ENCODE peak calls at places on chromosomes 13 and 19, in four cellular contexts. W is pancreas, A is GM12864, R is tibial artery. E is an unnamed sample.

GRCh38 chr13:99357149-99357596 is 50.0 kb upstream of the GPR183 start:
- DNase-seq in W (no peak), A (no peak), R (no peak), E (peak)

GRCh38 chr13:109734002-109734785 is 52.2 kb downstream of the IRS2 start:
- DNase-seq in W (peak), A (no peak), R (no peak), E (no peak)

GRCh38 chr19:29457413-29457812 is 68.4 kb upstream of the VSTM2B start:
- DNase-seq in W (no peak), A (no peak), R (no peak), E (no peak)

GRCh38 chr13:111034811-111035210 is 80.3 kb upstream of the ARHGEF7 start:
- DNase-seq in W (no peak), A (no peak), R (no peak), E (no peak)

GRCh38 chr13:43782686-43783085 is 4.1 kb downstream of the ENOX1 start:
- DNase-seq in W (no peak), A (no peak), R (no peak), E (no peak)

GRCh38 chr19:2180881-2181617 is 17.3 kb downstream of the DOT1L start:
- DNase-seq in W (peak), A (no peak), R (no peak), E (no peak)

GRCh38 chr19:54373781-54374266 is 9.1 kb upstream of the LAIR1 start:
- DNase-seq in W (no peak), A (no peak), R (no peak), E (no peak)

GRCh38 chr13:108168929-108169328 is 46.4 kb downstream of the LIG4 start:
- DNase-seq in W (peak), A (no peak), R (no peak), E (no peak)

GRCh38 chr19:54208784-54209057 is 8.1 kb downstream of the RPS9 start:
- DNase-seq in W (no peak), A (no peak), R (no peak), E (no peak)

GRCh38 chr13:99506632-99507031 is 5.4 kb downstream of the TM9SF2 start:
- DNase-seq in W (no peak), A (peak), R (no peak), E (no peak)

GRCh38 chr13:27020415-27020814 is 151.2 kb downstream of the USP12 start:
- DNase-seq in W (no peak), A (no peak), R (no peak), E (no peak)

GRCh38 chr19:6743714-6744380 is 4.4 kb downstream of the TRIP10 start:
- DNase-seq in W (no peak), A (no peak), R (no peak), E (no peak)

GRCh38 chr19:50500060-50500752 is 10.8 kb downstream of the JOSD2 start:
- DNase-seq in W (peak), A (no peak), R (no peak), E (no peak)

GRCh38 chr19:3210347-3211017 is 14.0 kb upstream of the CELF5 start:
- DNase-seq in W (peak), A (no peak), R (no peak), E (no peak)

GRCh38 chr13:44622259-44622658 is 46.1 kb upstream of the TSC22D1 start:
- DNase-seq in W (no peak), A (no peak), R (no peak), E (no peak)

GRCh38 chr19:50486823-50487515 is 10.3 kb upstream of the GARIN5A start:
- DNase-seq in W (no peak), A (no peak), R (no peak), E (no peak)

GRCh38 chr13:46469064-46469463 is 82.0 kb upstream of the RUBCNL start:
- DNase-seq in W (no peak), A (no peak), R (no peak), E (no peak)

GRCh38 chr19:4059493-4059880 is 7.2 kb downstream of the ZBTB7A start:
- DNase-seq in W (peak), A (no peak), R (no peak), E (no peak)

GRCh38 chr19:10270180-10270615 is 722 bp upstream of the ICAM1 start:
- DNase-seq in W (peak), A (no peak), R (peak), E (no peak)

GRCh38 chr19:38634757-38635482 is 12.5 kb upstream of the ACTN4 start:
- DNase-seq in W (peak), A (no peak), R (peak), E (peak)

GRCh38 chr13:114334305-114335053 is 20.2 kb downstream of the CHAMP1 start:
- DNase-seq in W (no peak), A (no peak), R (no peak), E (no peak)

GRCh38 chr13:29540334-29540733 is 55.2 kb downstream of the SLC7A1 start:
- DNase-seq in W (no peak), A (no peak), R (no peak), E (no peak)

GRCh38 chr13:35703061-35703460 is 226.6 kb upstream of the MAB21L1 start:
- DNase-seq in W (no peak), A (no peak), R (no peak), E (no peak)

GRCh38 chr13:77952737-77953136 is 34.1 kb upstream of the EDNRB start:
- DNase-seq in W (no peak), A (no peak), R (no peak), E (no peak)

GRCh38 chr13:104980571-104980970 is 1554.9 kb downstream of the EFNB2 start:
- DNase-seq in W (no peak), A (no peak), R (no peak), E (no peak)

GRCh38 chr13:28579334-28579733 is 79.6 kb upstream of the POMP start:
- DNase-seq in W (no peak), A (no peak), R (no peak), E (no peak)

GRCh38 chr13:107144432-107144831 is 576.5 kb upstream of the ARGLU1 start:
- DNase-seq in W (no peak), A (no peak), R (no peak), E (no peak)

GRCh38 chr13:43687038-43687437 is 99.7 kb downstream of the ENOX1 start:
- DNase-seq in W (no peak), A (no peak), R (no peak), E (no peak)

GRCh38 chr13:109964164-109964563 is 177.8 kb upstream of the IRS2 start:
- DNase-seq in W (no peak), A (no peak), R (no peak), E (no peak)

GRCh38 chr13:47632311-47632710 is 368.8 kb downstream of the SUCLA2 start:
- DNase-seq in W (no peak), A (no peak), R (no peak), E (no peak)

GRCh38 chr13:97853550-97853949 is 99.9 kb upstream of the IPO5 start:
- DNase-seq in W (no peak), A (no peak), R (no peak), E (no peak)

GRCh38 chr13:35954207-35954560 is 177.0 kb downstream of the DCLK1 start:
- DNase-seq in W (no peak), A (no peak), R (no peak), E (no peak)

GRCh38 chr13:96299235-96299634 is 209.3 kb downstream of the HS6ST3 start:
- DNase-seq in W (no peak), A (no peak), R (no peak), E (no peak)

GRCh38 chr13:99973163-99973785 is 1.7 kb upstream of the ZIC5 start:
- DNase-seq in W (no peak), A (no peak), R (no peak), E (no peak)

GRCh38 chr19:8342684-8343482 is at the start of gene KANK3:
- DNase-seq in W (peak), A (peak), R (peak), E (peak)

GRCh38 chr13:102400619-102401125 is 1.2 kb downstream of the FGF14 start:
- DNase-seq in W (peak), A (no peak), R (peak), E (no peak)

GRCh38 chr19:47598407-47599349 is 10.3 kb upstream of the BICRA start:
- DNase-seq in W (no peak), A (no peak), R (peak), E (no peak)